ENCODE peak calls at places on chromosomes 3 and 15, in six cellular contexts. S is heart right ventricle, R is fibroblast of pulmonary artery, U is foreskin fibroblast, X is neuronal stem cell, G is Peyer's patch. N is an unnamed sample.
A peak's percentile ranks its signal among the peaks of the same experiment; 100 is the strongest.

GRCh38 chr15:64571857-64572291 is 111.5 kb downstream of the ZNF609 start:
- DNase-seq in S (no peak), X (no peak), G (no peak), R (no peak), U (no peak), N (peak; percentile 46)

GRCh38 chr3:10758304-10759037 is 57.6 kb upstream of the SLC6A11 start:
- DNase-seq in G (no peak), R (peak; percentile 78), U (peak; percentile 79), X (peak; percentile 62), S (peak; percentile 42), N (peak; percentile 80)

GRCh38 chr15:79440355-79440908 is 8.3 kb downstream of the MINAR1 start:
- DNase-seq in X (no peak), G (no peak), R (no peak), S (no peak), U (no peak), N (no peak)

GRCh38 chr3:87287025-87287424 is 10.6 kb upstream of the POU1F1 start:
- DNase-seq in U (peak; percentile 71), R (peak; percentile 8), G (no peak), X (no peak), S (no peak), N (no peak)

GRCh38 chr3:114005406-114005987 is 50.8 kb downstream of the CCDC191 start:
- DNase-seq in X (no peak), S (no peak), U (no peak), G (peak; percentile 68), R (no peak), N (no peak)

GRCh38 chr15:29438714-29439076 is 169.1 kb upstream of the NSMCE3 start:
- DNase-seq in X (no peak), S (no peak), U (no peak), R (no peak), G (no peak), N (no peak)

GRCh38 chr3:112818289-112818688 is 28.4 kb downstream of the CD200R1L start:
- DNase-seq in S (no peak), G (no peak), U (peak; percentile 78), R (no peak), X (no peak), N (peak; percentile 49)

GRCh38 chr3:113643583-113643982 is 52.9 kb downstream of the USF3 start:
- DNase-seq in R (no peak), U (no peak), X (no peak), G (no peak), S (no peak), N (no peak)

GRCh38 chr15:44087578-44088190 is 107.4 kb downstream of the FRMD5 start:
- DNase-seq in U (peak; percentile 87), X (no peak), S (no peak), G (no peak), R (peak; percentile 91), N (no peak)

GRCh38 chr15:44775923-44776322 is 39.6 kb downstream of the TRIM69 start:
- DNase-seq in X (no peak), U (peak; percentile 24), S (no peak), G (peak; percentile 17), R (peak; percentile 17), N (no peak)

GRCh38 chr3:177371903-177372302 is 174.6 kb upstream of the TBL1XR1 start:
- DNase-seq in G (no peak), U (no peak), S (no peak), X (no peak), R (no peak), N (no peak)

GRCh38 chr3:129689036-129689435 is 82.6 kb upstream of the PLXND1 start:
- DNase-seq in U (no peak), G (no peak), X (no peak), S (no peak), R (no peak), N (no peak)

GRCh38 chr15:36024066-36024465 is 478.1 kb upstream of the DPH6 start:
- DNase-seq in X (no peak), U (no peak), R (peak; percentile 60), S (no peak), G (no peak), N (no peak)

GRCh38 chr15:74768771-74769342 is 13.0 kb upstream of the CSK start:
- DNase-seq in R (peak; percentile 53), S (peak; percentile 58), X (no peak), U (peak; percentile 72), G (peak; percentile 57), N (peak; percentile 72)

GRCh38 chr3:66115858-66116654 is 77.3 kb upstream of the MAGI1 start:
- DNase-seq in S (peak; percentile 17), X (peak; percentile 14), R (peak; percentile 98), G (no peak), U (peak; percentile 96), N (no peak)

GRCh38 chr3:15685927-15686326 is 84.4 kb downstream of the BTD start:
- DNase-seq in S (no peak), G (no peak), R (no peak), X (no peak), U (no peak), N (peak; percentile 39)

GRCh38 chr3:52789746-52790040 is 4.9 kb upstream of the ITIH3 start:
- DNase-seq in G (no peak), S (no peak), U (no peak), X (no peak), R (no peak), N (no peak)

GRCh38 chr3:126100688-126101301 is 16.9 kb upstream of the SLC41A3 start:
- DNase-seq in S (no peak), R (no peak), U (no peak), G (no peak), X (no peak), N (peak; percentile 94)

GRCh38 chr15:64460737-64461576 is 579 bp downstream of the ZNF609 start:
- DNase-seq in U (peak; percentile 90), X (no peak), S (peak; percentile 17), G (peak; percentile 43), R (peak; percentile 83), N (peak; percentile 77)

GRCh38 chr3:192449036-192449435 is 278.3 kb downstream of the FGF12 start:
- DNase-seq in G (no peak), S (no peak), U (no peak), R (peak; percentile 7), X (no peak), N (peak; percentile 9)

GRCh38 chr3:18079739-18080138 is 337.3 kb upstream of the TBC1D5 start:
- DNase-seq in G (no peak), S (no peak), X (no peak), R (peak; percentile 23), U (peak; percentile 58), N (peak; percentile 85)

GRCh38 chr15:70313099-70314017 is 215.6 kb upstream of the TLE3 start:
- DNase-seq in G (no peak), U (no peak), S (no peak), R (no peak), X (no peak), N (no peak)

GRCh38 chr15:70309716-70310115 is 212.0 kb upstream of the TLE3 start:
- DNase-seq in G (no peak), S (no peak), R (no peak), X (no peak), U (no peak), N (no peak)

GRCh38 chr15:70314018-70314354 is 216.3 kb upstream of the TLE3 start:
- DNase-seq in S (no peak), R (no peak), U (no peak), G (no peak), X (no peak), N (no peak)

GRCh38 chr15:70309035-70309434 is 211.3 kb upstream of the TLE3 start:
- DNase-seq in U (no peak), X (no peak), R (no peak), G (no peak), S (no peak), N (no peak)

DNA sequence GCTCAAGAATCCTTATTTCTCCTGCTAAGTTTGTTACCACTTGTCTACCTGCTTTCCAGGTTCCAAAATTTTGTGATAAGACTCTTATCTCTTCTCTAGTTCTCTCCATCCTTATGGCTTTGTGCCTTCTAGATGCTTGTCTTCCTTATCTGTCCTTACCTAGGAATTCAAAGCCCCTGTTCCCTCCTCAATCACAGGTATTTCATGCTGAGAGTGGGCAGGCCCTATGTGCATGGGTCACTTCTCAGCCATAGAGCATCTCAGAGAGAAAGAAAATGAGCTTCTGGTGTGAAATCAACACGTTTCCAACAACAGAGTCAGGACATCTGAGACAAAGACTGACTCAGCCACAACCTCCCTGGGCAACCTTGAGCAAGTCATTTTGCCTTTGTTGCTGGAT is 214.1 kb upstream of the TLE3 start:
- DNase-seq in U (no peak), X (no peak), S (no peak), R (no peak), G (no peak), N (no peak)
- H3K4me3 ChIP-seq in U (no peak overlapping the region), X (no peak overlapping the region), S (no peak overlapping the region), R (no peak overlapping the region), G (no peak overlapping the region), N (no peak overlapping the region)

GRCh38 chr15:48946088-48946839 is 17.5 kb downstream of the SHC4 start:
- DNase-seq in X (no peak), S (no peak), R (peak; percentile 75), U (peak; percentile 56), G (no peak), N (peak; percentile 51)

GRCh38 chr15:48941913-48942312 is 21.8 kb downstream of the SHC4 start:
- DNase-seq in X (no peak), R (no peak), G (no peak), U (no peak), S (no peak), N (no peak)

GRCh38 chr15:48945386-48945785 is 18.3 kb downstream of the SHC4 start:
- DNase-seq in X (no peak), U (no peak), R (peak; percentile 88), S (no peak), G (no peak), N (peak; percentile 21)

GRCh38 chr15:48946840-48947187 is 16.9 kb downstream of the SHC4 start:
- DNase-seq in G (no peak), R (no peak), X (no peak), S (no peak), U (no peak), N (no peak)
- H3K4me3 ChIP-seq in G (no peak overlapping the region), R (no peak overlapping the region), X (no peak overlapping the region), S (no peak overlapping the region), U (no peak overlapping the region), N (no peak overlapping the region)

DNA sequence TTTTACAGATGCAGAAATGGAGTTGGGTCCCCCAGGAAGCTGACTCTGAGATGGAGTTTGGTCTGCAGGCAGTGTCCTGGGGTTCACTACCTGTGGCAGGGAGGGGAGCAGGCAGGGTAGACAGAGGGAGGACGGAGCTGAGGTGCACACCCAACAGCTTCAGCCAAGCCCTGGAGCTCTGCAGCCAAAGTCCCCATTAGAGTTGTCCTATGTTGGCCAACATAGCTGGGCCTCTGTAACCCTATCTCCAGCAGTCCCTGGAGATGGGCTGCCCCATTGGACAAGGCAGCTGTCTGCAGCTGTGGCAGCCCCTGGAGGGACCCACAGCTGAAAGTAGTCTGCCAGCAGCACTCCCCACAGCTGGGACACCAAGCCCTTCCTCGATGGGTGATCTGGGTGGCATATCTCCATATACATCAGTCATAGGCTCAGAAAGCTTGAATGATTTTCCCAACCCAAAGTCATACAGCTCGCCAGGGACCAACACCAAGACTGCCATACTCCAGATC is 32.0 kb downstream of the STARD5 start:
- DNase-seq in U (no peak), G (no peak), S (no peak), X (no peak), R (no peak), N (no peak)
- H3K4me3 ChIP-seq in U (no peak overlapping the region), G (peak overlapping the region; percentile 45), S (no peak overlapping the region), X (no peak overlapping the region), R (no peak overlapping the region), N (no peak overlapping the region)

GRCh38 chr3:61146010-61146569 is 105.2 kb downstream of the FHIT start:
- DNase-seq in G (no peak), S (no peak), X (no peak), U (no peak), R (no peak), N (no peak)

GRCh38 chr3:61136191-61136590 is 115.1 kb downstream of the FHIT start:
- DNase-seq in S (no peak), G (no peak), X (no peak), R (no peak), U (no peak), N (no peak)

GRCh38 chr3:61141184-61141583 is 110.1 kb downstream of the FHIT start:
- DNase-seq in X (peak; percentile 30), U (no peak), G (no peak), R (no peak), S (no peak), N (no peak)

GRCh38 chr3:61141697-61142096 is 109.6 kb downstream of the FHIT start:
- DNase-seq in G (no peak), S (no peak), U (no peak), X (peak; percentile 1), R (no peak), N (no peak)
- H3K4me3 ChIP-seq in G (no peak overlapping the region), S (no peak overlapping the region), U (no peak overlapping the region), X (peak overlapping the region; percentile 18), R (no peak overlapping the region), N (no peak overlapping the region)

N was measured in NB4.